ENCODE peak calls at places on chromosomes 2 and 18, in six cellular contexts. One of them, this sample, is unnamed.

GRCh38 chr18:47283476-47283875 is 32.0 kb upstream of the SKOR2 start:
- DNase-seq in BJ: no peak
- DNase-seq in Peyer's patch: no peak
- DNase-seq in activated B cell treated with CpG ODN at 0.5 μM for 24 hours: no peak
- DNase-seq in heart right ventricle: no peak
- DNase-seq in stromal cell of bone marrow: no peak
- DNase-seq in this sample: no peak

GRCh38 chr2:201797175-201797840 is 9.0 kb upstream of the CDK15 start:
- DNase-seq in BJ: peak
- DNase-seq in Peyer's patch: no peak
- DNase-seq in activated B cell treated with CpG ODN at 0.5 μM for 24 hours: no peak
- DNase-seq in heart right ventricle: no peak
- DNase-seq in stromal cell of bone marrow: peak
- DNase-seq in this sample: peak

GRCh38 chr2:27664622-27665363 is 1.1 kb downstream of the SLC4A1AP start:
- DNase-seq in BJ: no peak
- DNase-seq in Peyer's patch: no peak
- DNase-seq in activated B cell treated with CpG ODN at 0.5 μM for 24 hours: no peak
- DNase-seq in heart right ventricle: no peak
- DNase-seq in stromal cell of bone marrow: no peak
- DNase-seq in this sample: no peak

GRCh38 chr2:174176898-174177297 is 71.4 kb downstream of the OLA1 start:
- DNase-seq in BJ: no peak
- DNase-seq in Peyer's patch: no peak
- DNase-seq in activated B cell treated with CpG ODN at 0.5 μM for 24 hours: no peak
- DNase-seq in heart right ventricle: no peak
- DNase-seq in stromal cell of bone marrow: peak
- DNase-seq in this sample: no peak

GRCh38 chr2:33018271-33018670 is 71.5 kb downstream of the LTBP1 start:
- DNase-seq in BJ: no peak
- DNase-seq in Peyer's patch: no peak
- DNase-seq in activated B cell treated with CpG ODN at 0.5 μM for 24 hours: no peak
- DNase-seq in heart right ventricle: no peak
- DNase-seq in stromal cell of bone marrow: no peak
- DNase-seq in this sample: no peak

GRCh38 chr2:233779722-233780121 is 1.6 kb downstream of the MROH2A start:
- DNase-seq in BJ: no peak
- DNase-seq in Peyer's patch: no peak
- DNase-seq in activated B cell treated with CpG ODN at 0.5 μM for 24 hours: no peak
- DNase-seq in heart right ventricle: no peak
- DNase-seq in stromal cell of bone marrow: no peak
- DNase-seq in this sample: no peak

GRCh38 chr2:216574046-216574445 is 59.2 kb upstream of the IGFBP2 start:
- DNase-seq in BJ: no peak
- DNase-seq in Peyer's patch: no peak
- DNase-seq in activated B cell treated with CpG ODN at 0.5 μM for 24 hours: no peak
- DNase-seq in heart right ventricle: no peak
- DNase-seq in stromal cell of bone marrow: peak
- DNase-seq in this sample: no peak

GRCh38 chr2:27710640-27711430 is 47.1 kb downstream of the SLC4A1AP start:
- DNase-seq in BJ: no peak
- DNase-seq in Peyer's patch: no peak
- DNase-seq in activated B cell treated with CpG ODN at 0.5 μM for 24 hours: no peak
- DNase-seq in heart right ventricle: no peak
- DNase-seq in stromal cell of bone marrow: no peak
- DNase-seq in this sample: no peak

GRCh38 chr2:204357175-204357695 is 188.0 kb upstream of the PARD3B start:
- DNase-seq in BJ: no peak
- DNase-seq in Peyer's patch: no peak
- DNase-seq in activated B cell treated with CpG ODN at 0.5 μM for 24 hours: no peak
- DNase-seq in heart right ventricle: no peak
- DNase-seq in stromal cell of bone marrow: no peak
- DNase-seq in this sample: no peak

GRCh38 chr2:189287982-189288494 is 108.5 kb upstream of the COL5A2 start:
- DNase-seq in BJ: peak
- DNase-seq in Peyer's patch: no peak
- DNase-seq in activated B cell treated with CpG ODN at 0.5 μM for 24 hours: no peak
- DNase-seq in heart right ventricle: no peak
- DNase-seq in stromal cell of bone marrow: peak
- DNase-seq in this sample: peak

GRCh38 chr2:1823187-1824169 is 79.2 kb upstream of the PXDN start:
- DNase-seq in BJ: no peak
- DNase-seq in Peyer's patch: no peak
- DNase-seq in activated B cell treated with CpG ODN at 0.5 μM for 24 hours: no peak
- DNase-seq in heart right ventricle: no peak
- DNase-seq in stromal cell of bone marrow: no peak
- DNase-seq in this sample: no peak